ENCODE peak calls at places on chromosomes 5 and 9, in nine cellular contexts. One of them, this sample, is unnamed.

GRCh38 chr5:119743927-119744326 is 114.6 kb downstream of the FAM170A start:
- DNase-seq in endodermal cell: peak; percentile 72
- DNase-seq in stomach: no peak
- DNase-seq in tibial artery: no peak
- DNase-seq in suprapubic skin: no peak
- DNase-seq in fibroblast of lung: peak; percentile 46
- DNase-seq in CD8-positive, alpha-beta T cell: no peak
- DNase-seq in IMR-90: peak; percentile 4
- DNase-seq in right atrium auricular region: no peak
- DNase-seq in this sample: no peak

GRCh38 chr5:1494780-1495524 is 28.8 kb downstream of the LPCAT1 start:
- DNase-seq in stomach: peak; percentile 46
- DNase-seq in IMR-90: no peak
- DNase-seq in endodermal cell: no peak
- DNase-seq in CD8-positive, alpha-beta T cell: peak; percentile 48
- DNase-seq in right atrium auricular region: no peak
- DNase-seq in fibroblast of lung: no peak
- DNase-seq in suprapubic skin: no peak
- DNase-seq in tibial artery: no peak
- DNase-seq in this sample: peak; percentile 79

GRCh38 chr9:34512131-34513078 is 10.4 kb downstream of the ENHO start:
- DNase-seq in right atrium auricular region: no peak
- DNase-seq in stomach: no peak
- DNase-seq in tibial artery: no peak
- DNase-seq in IMR-90: no peak
- DNase-seq in fibroblast of lung: no peak
- DNase-seq in CD8-positive, alpha-beta T cell: no peak
- DNase-seq in endodermal cell: peak; percentile 80
- DNase-seq in suprapubic skin: no peak
- DNase-seq in this sample: no peak

GRCh38 chr9:34463098-34463900 is 4.7 kb downstream of the DNAI1 start:
- DNase-seq in right atrium auricular region: no peak
- DNase-seq in IMR-90: peak; percentile 60
- DNase-seq in CD8-positive, alpha-beta T cell: no peak
- DNase-seq in tibial artery: no peak
- DNase-seq in fibroblast of lung: peak; percentile 9
- DNase-seq in stomach: no peak
- DNase-seq in suprapubic skin: no peak
- DNase-seq in endodermal cell: peak; percentile 16
- DNase-seq in this sample: no peak

GRCh38 chr9:136438548-136438908 is 1.1 kb downstream of the INPP5E start:
- DNase-seq in IMR-90: peak; percentile 7
- DNase-seq in CD8-positive, alpha-beta T cell: no peak
- DNase-seq in fibroblast of lung: no peak
- DNase-seq in stomach: no peak
- DNase-seq in right atrium auricular region: no peak
- DNase-seq in tibial artery: no peak
- DNase-seq in suprapubic skin: no peak
- DNase-seq in endodermal cell: peak; percentile 75
- DNase-seq in this sample: no peak

GRCh38 chr9:89639367-89639795 is 34.6 kb downstream of the GADD45G start:
- DNase-seq in endodermal cell: no peak
- DNase-seq in fibroblast of lung: no peak
- DNase-seq in IMR-90: no peak
- DNase-seq in CD8-positive, alpha-beta T cell: no peak
- DNase-seq in suprapubic skin: no peak
- DNase-seq in stomach: peak; percentile 64
- DNase-seq in right atrium auricular region: peak; percentile 67
- DNase-seq in tibial artery: peak; percentile 81
- DNase-seq in this sample: peak; percentile 87

GRCh38 chr5:154198611-154199230 is 8.2 kb downstream of the GALNT10 start:
- DNase-seq in right atrium auricular region: no peak
- DNase-seq in tibial artery: no peak
- DNase-seq in CD8-positive, alpha-beta T cell: no peak
- DNase-seq in suprapubic skin: no peak
- DNase-seq in endodermal cell: peak; percentile 64
- DNase-seq in fibroblast of lung: peak; percentile 38
- DNase-seq in IMR-90: peak; percentile 89
- DNase-seq in stomach: no peak
- DNase-seq in this sample: no peak

GRCh38 chr9:104810421-104811339 is 46.8 kb downstream of the NIPSNAP3B start:
- DNase-seq in endodermal cell: peak; percentile 65
- DNase-seq in fibroblast of lung: peak; percentile 28
- DNase-seq in stomach: peak; percentile 74
- DNase-seq in right atrium auricular region: no peak
- DNase-seq in IMR-90: peak; percentile 59
- DNase-seq in suprapubic skin: no peak
- DNase-seq in tibial artery: no peak
- DNase-seq in CD8-positive, alpha-beta T cell: no peak
- DNase-seq in this sample: no peak

GRCh38 chr5:131150408-131150807 is 14.6 kb downstream of the HINT1 start:
- DNase-seq in endodermal cell: no peak
- DNase-seq in CD8-positive, alpha-beta T cell: no peak
- DNase-seq in tibial artery: no peak
- DNase-seq in fibroblast of lung: no peak
- DNase-seq in right atrium auricular region: no peak
- DNase-seq in stomach: no peak
- DNase-seq in suprapubic skin: no peak
- DNase-seq in IMR-90: no peak
- DNase-seq in this sample: no peak

GRCh38 chr9:76863832-76864231 is 42.1 kb downstream of the PRUNE2 start:
- DNase-seq in stomach: no peak
- DNase-seq in endodermal cell: no peak
- DNase-seq in IMR-90: no peak
- DNase-seq in fibroblast of lung: no peak
- DNase-seq in tibial artery: no peak
- DNase-seq in suprapubic skin: no peak
- DNase-seq in CD8-positive, alpha-beta T cell: no peak
- DNase-seq in right atrium auricular region: no peak
- DNase-seq in this sample: no peak

GRCh38 chr9:127144670-127145458 is 22.4 kb upstream of the ANGPTL2 start:
- DNase-seq in stomach: no peak
- DNase-seq in endodermal cell: peak; percentile 47
- DNase-seq in tibial artery: no peak
- DNase-seq in fibroblast of lung: peak; percentile 72
- DNase-seq in right atrium auricular region: peak; percentile 84
- DNase-seq in suprapubic skin: no peak
- DNase-seq in IMR-90: no peak
- DNase-seq in CD8-positive, alpha-beta T cell: no peak
- DNase-seq in this sample: peak; percentile 48

GRCh38 chr9:105912868-105913516 is 218.7 kb downstream of the TMEM38B start:
- DNase-seq in CD8-positive, alpha-beta T cell: no peak
- DNase-seq in tibial artery: no peak
- DNase-seq in fibroblast of lung: no peak
- DNase-seq in endodermal cell: peak; percentile 64
- DNase-seq in right atrium auricular region: no peak
- DNase-seq in suprapubic skin: no peak
- DNase-seq in IMR-90: no peak
- DNase-seq in stomach: no peak
- DNase-seq in this sample: no peak

GRCh38 chr9:137666950-137667670 is 48.3 kb downstream of the EHMT1 start:
- DNase-seq in right atrium auricular region: no peak
- DNase-seq in IMR-90: no peak
- DNase-seq in suprapubic skin: no peak
- DNase-seq in stomach: peak; percentile 48
- DNase-seq in tibial artery: no peak
- DNase-seq in fibroblast of lung: no peak
- DNase-seq in endodermal cell: peak; percentile 90
- DNase-seq in CD8-positive, alpha-beta T cell: no peak
- DNase-seq in this sample: no peak

GRCh38 chr9:137665226-137665625 is 46.4 kb downstream of the EHMT1 start:
- DNase-seq in tibial artery: no peak
- DNase-seq in CD8-positive, alpha-beta T cell: no peak
- DNase-seq in endodermal cell: no peak
- DNase-seq in suprapubic skin: no peak
- DNase-seq in IMR-90: no peak
- DNase-seq in fibroblast of lung: no peak
- DNase-seq in right atrium auricular region: no peak
- DNase-seq in stomach: no peak
- DNase-seq in this sample: no peak

GRCh38 chr9:137668203-137668602 is 49.4 kb downstream of the EHMT1 start:
- DNase-seq in stomach: no peak
- DNase-seq in suprapubic skin: no peak
- DNase-seq in tibial artery: no peak
- DNase-seq in right atrium auricular region: no peak
- DNase-seq in CD8-positive, alpha-beta T cell: no peak
- DNase-seq in IMR-90: no peak
- DNase-seq in endodermal cell: no peak
- DNase-seq in fibroblast of lung: no peak
- DNase-seq in this sample: no peak

GRCh38 chr9:137665697-137666504 is 47.1 kb downstream of the EHMT1 start:
- DNase-seq in tibial artery: no peak
- DNase-seq in stomach: no peak
- DNase-seq in CD8-positive, alpha-beta T cell: no peak
- DNase-seq in fibroblast of lung: peak; percentile 11
- DNase-seq in suprapubic skin: no peak
- DNase-seq in endodermal cell: peak; percentile 88
- DNase-seq in IMR-90: no peak
- DNase-seq in right atrium auricular region: no peak
- DNase-seq in this sample: no peak

GRCh38 chr9:137666505-137666809 is 47.7 kb downstream of the EHMT1 start:
- DNase-seq in stomach: no peak
- DNase-seq in endodermal cell: no peak
- DNase-seq in CD8-positive, alpha-beta T cell: no peak
- DNase-seq in fibroblast of lung: no peak
- DNase-seq in tibial artery: no peak
- DNase-seq in right atrium auricular region: no peak
- DNase-seq in IMR-90: no peak
- DNase-seq in suprapubic skin: no peak
- DNase-seq in this sample: no peak
- H3K4me3 ChIP-seq in stomach: no peak overlapping the region
- H3K4me3 ChIP-seq in endodermal cell: peak overlapping the region; percentile 29
- H3K4me3 ChIP-seq in CD8-positive, alpha-beta T cell: no peak overlapping the region
- H3K4me3 ChIP-seq in fibroblast of lung: no peak overlapping the region
- H3K4me3 ChIP-seq in tibial artery: no peak overlapping the region
- H3K4me3 ChIP-seq in right atrium auricular region: no peak overlapping the region
- H3K4me3 ChIP-seq in IMR-90: no peak overlapping the region
- H3K4me3 ChIP-seq in suprapubic skin: no peak overlapping the region
- H3K4me3 ChIP-seq in this sample: no peak overlapping the region

DNA sequence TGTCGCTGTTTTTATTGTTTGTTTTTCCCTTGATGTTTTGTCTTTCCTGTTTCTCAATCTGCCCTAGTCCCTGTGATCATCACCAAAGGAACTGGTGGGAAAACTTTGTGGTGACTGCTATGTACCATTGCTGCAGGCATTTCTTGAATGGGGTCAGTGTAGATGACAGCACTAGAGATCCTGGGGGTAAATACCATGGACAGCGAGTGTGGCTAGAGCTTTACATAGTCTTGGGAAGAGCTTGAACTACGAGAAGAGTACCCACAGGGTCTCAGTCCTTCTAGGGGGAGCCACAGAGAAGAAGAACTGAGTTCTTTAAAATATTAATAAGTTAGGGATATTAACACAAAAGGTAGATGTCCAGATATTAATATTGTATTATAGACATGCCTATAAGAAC is 138.8 kb downstream of the PAM start:
- DNase-seq in endodermal cell: peak; percentile 59
- DNase-seq in tibial artery: no peak
- DNase-seq in IMR-90: no peak
- DNase-seq in stomach: no peak
- DNase-seq in suprapubic skin: no peak
- DNase-seq in right atrium auricular region: no peak
- DNase-seq in CD8-positive, alpha-beta T cell: no peak
- DNase-seq in fibroblast of lung: no peak
- DNase-seq in this sample: no peak
- H3K4me1 ChIP-seq in endodermal cell: no peaks in the 10 kb centered on the region
- H3K4me1 ChIP-seq in tibial artery: no peaks in the 10 kb centered on the region
- H3K4me1 ChIP-seq in IMR-90: no peaks in the 10 kb centered on the region
- H3K4me1 ChIP-seq in stomach: no peaks in the 10 kb centered on the region
- H3K4me1 ChIP-seq in suprapubic skin: no peaks in the 10 kb centered on the region
- H3K4me1 ChIP-seq in right atrium auricular region: no peaks in the 10 kb centered on the region
- H3K4me1 ChIP-seq in CD8-positive, alpha-beta T cell: no peaks in the 10 kb centered on the region
- H3K4me1 ChIP-seq in fibroblast of lung: no peaks in the 10 kb centered on the region
- H3K4me1 ChIP-seq in this sample: peaks cover 2% of the 10 kb centered on the region

DNA sequence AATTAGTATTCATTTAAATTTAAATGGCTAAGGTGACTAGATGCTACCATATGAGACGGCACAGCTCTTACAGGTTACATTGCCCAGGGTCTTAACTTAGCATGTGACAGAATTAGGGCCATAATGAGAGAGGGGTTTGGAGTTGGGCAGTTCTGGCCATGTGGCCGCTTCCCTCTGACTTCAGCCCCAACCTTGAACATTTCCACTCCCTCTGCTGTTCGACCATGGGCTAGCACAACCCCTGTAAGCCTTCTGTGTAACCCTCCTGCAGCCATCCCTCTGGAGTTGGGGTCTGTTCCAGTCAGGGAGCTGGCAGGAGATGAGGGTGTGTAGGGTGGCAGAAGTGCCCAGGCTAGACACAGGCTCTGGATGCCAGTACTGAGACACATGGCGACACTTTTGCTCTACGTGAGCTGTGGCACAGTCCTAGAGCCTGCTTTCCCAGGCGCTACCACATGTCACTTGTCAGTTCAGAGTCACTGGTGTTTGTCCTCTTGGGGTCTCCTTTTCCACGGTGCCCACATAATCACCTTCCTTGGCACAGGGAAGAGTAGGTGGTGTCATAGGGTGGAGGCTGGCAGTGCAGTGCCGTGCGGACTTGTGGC is 128.7 kb upstream of the PITX1 start:
- DNase-seq in CD8-positive, alpha-beta T cell: no peak
- DNase-seq in IMR-90: peak; percentile 5
- DNase-seq in fibroblast of lung: no peak
- DNase-seq in stomach: no peak
- DNase-seq in endodermal cell: peak; percentile 65
- DNase-seq in tibial artery: no peak
- DNase-seq in suprapubic skin: no peak
- DNase-seq in right atrium auricular region: peak; percentile 47
- DNase-seq in this sample: no peak
- TF ChIP-seq CTCF in CD8-positive, alpha-beta T cell: no peak
- TF ChIP-seq CTCF in IMR-90: peak; percentile 27
- TF ChIP-seq CTCF in fibroblast of lung: peak; percentile 18
- TF ChIP-seq CTCF in stomach: no peak
- TF ChIP-seq CTCF in endodermal cell: peak; percentile 71
- TF ChIP-seq CTCF in tibial artery: no peak
- TF ChIP-seq CTCF in suprapubic skin: no peak
- TF ChIP-seq CTCF in right atrium auricular region: no peak
- TF ChIP-seq CTCF in this sample: no peak

DNA sequence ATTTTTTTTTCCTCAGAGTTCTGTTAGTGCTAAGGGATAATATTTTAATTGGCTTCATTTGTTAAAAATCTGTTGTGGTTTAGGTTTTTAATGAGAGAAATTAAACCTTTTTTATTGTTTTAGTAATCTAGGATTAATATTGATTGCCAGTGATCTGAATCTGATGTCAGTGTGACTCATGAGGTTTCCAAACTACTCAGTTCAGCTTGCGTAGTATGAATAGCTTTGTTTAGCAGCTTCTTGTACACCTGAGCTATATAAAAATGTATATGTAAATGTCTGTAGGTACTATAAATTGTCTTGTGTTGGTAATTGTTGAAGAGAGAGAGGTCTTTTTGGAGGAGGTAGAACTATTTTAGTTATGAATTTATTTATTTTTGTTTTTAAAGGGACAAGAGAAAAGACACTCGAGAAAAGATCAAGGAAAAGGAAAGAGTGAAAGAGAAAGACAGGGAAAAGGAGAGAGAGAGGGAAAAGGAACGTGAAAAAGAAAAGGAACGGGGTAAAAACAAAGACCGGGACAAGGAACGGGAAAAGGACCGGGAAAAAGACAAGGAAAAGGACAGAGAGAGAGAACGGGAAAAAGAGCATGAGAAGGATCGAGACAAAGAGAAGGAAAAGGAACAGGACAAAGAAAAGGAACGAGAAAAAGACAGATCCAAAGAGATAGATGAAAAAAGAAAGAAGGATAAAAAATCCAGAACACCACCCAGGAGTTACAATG is 26.3 kb downstream of the SREK1 start:
- DNase-seq in right atrium auricular region: no peak
- DNase-seq in IMR-90: no peak
- DNase-seq in endodermal cell: no peak
- DNase-seq in suprapubic skin: no peak
- DNase-seq in tibial artery: no peak
- DNase-seq in stomach: no peak
- DNase-seq in CD8-positive, alpha-beta T cell: no peak
- DNase-seq in fibroblast of lung: no peak
- DNase-seq in this sample: no peak
- H3K4me3 ChIP-seq in right atrium auricular region: no peak overlapping the region
- H3K4me3 ChIP-seq in IMR-90: no peak overlapping the region
- H3K4me3 ChIP-seq in endodermal cell: no peak overlapping the region
- H3K4me3 ChIP-seq in suprapubic skin: no peak overlapping the region
- H3K4me3 ChIP-seq in tibial artery: no peak overlapping the region
- H3K4me3 ChIP-seq in stomach: no peak overlapping the region
- H3K4me3 ChIP-seq in CD8-positive, alpha-beta T cell: no peak overlapping the region
- H3K4me3 ChIP-seq in fibroblast of lung: no peak overlapping the region
- H3K4me3 ChIP-seq in this sample: no peak overlapping the region

This sample was measured in heart left ventricle.